ENCODE peak calls at places on chromosome 2, in five cellular contexts. V, O, R, A and W are unnamed samples.

GRCh38 chr2:171319164-171319810 is 114.5 kb downstream of the METTL8 start:
- DNase-seq in V (no peak), O (no peak), R (peak), A (peak), W (no peak)

GRCh38 chr2:88165604-88166003 is 4.5 kb upstream of the THNSL2 start:
- DNase-seq in V (no peak), O (no peak), R (no peak), A (no peak), W (no peak)

GRCh38 chr2:150099805-150100204 is 387.7 kb downstream of the RND3 start:
- DNase-seq in V (no peak), O (no peak), R (no peak), A (no peak), W (no peak)

GRCh38 chr2:174985624-174986023 is 19.6 kb downstream of the CHN1 start:
- DNase-seq in V (no peak), O (no peak), R (peak), A (no peak), W (no peak)

GRCh38 chr2:20175267-20175666 is 49.7 kb downstream of the SDC1 start:
- DNase-seq in V (no peak), O (no peak), R (no peak), A (no peak), W (no peak)

GRCh38 chr2:556494-556893 is 120.7 kb downstream of the TMEM18 start:
- DNase-seq in V (no peak), O (no peak), R (no peak), A (no peak), W (no peak)

GRCh38 chr2:176493909-176494308 is 224.7 kb downstream of the MTX2 start:
- DNase-seq in V (no peak), O (no peak), R (no peak), A (no peak), W (no peak)

GRCh38 chr2:56313541-56313940 is 129.8 kb downstream of the CCDC85A start:
- DNase-seq in V (no peak), O (no peak), R (no peak), A (no peak), W (no peak)

GRCh38 chr2:72765997-72766609 is 59.7 kb downstream of the EXOC6B start:
- DNase-seq in V (no peak), O (no peak), R (no peak), A (no peak), W (no peak)

GRCh38 chr2:136135924-136136906 is 18.3 kb upstream of the CXCR4 start:
- DNase-seq in V (no peak), O (no peak), R (no peak), A (peak), W (peak)

GRCh38 chr2:52976132-52976949 is 791.3 kb upstream of the CHAC2 start:
- DNase-seq in V (no peak), O (no peak), R (peak), A (no peak), W (no peak)

GRCh38 chr2:121075641-121076500 is 209.1 kb downstream of the TFCP2L1 start:
- DNase-seq in V (no peak), O (peak), R (peak), A (no peak), W (no peak)
- TF ChIP-seq CTCF in V (no peak), O (no peak), R (no peak), A (no peak), W (no peak)

DNA sequence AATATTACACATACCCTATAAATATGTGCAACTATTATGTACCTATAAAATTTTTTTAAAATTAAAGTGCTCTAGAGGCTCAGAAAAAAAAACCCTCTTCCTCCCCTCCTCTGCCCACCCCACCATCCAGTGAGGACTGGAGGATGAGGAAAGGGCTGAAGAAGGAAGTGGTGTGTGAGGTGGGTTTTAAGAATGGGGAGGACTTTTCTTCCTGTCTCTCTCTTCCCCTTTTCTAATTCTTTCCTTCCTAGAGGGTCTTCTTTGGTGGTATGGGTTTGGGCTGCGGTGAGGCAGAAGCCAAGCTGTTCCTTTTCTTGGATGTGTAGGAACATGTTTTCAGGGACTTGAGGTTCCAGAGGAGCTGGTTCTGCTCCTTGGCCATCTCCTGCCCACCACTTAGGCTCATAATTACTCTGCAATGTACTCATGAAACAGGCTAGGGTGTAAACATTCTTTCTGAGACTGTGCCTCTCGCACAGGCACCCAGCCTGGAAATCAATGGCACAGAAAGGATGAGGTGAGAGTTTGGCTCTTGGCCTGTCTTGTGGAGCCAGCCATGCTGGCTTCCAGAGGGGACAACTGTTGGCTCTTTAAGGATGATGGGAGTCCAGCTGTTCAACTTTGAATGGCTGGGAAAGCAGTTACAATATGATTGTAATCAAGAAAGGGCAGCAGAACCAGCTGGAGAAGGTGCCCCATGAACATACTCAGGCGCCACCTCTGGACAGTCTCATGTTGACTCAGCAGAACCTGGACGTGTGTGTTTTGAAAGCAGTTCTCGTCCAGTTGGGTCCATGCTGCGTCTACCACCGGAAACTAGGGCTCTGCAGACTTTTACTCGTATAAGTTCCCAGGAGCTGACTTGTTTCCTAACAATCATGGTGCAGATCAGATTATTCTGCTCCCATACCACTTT is 38.3 kb downstream of the IL1RL2 start:
- DNase-seq in V (no peak), O (no peak), R (no peak), A (no peak), W (no peak)
- TF ChIP-seq CTCF in V (no peak), O (no peak), R (no peak), A (no peak), W (no peak)

GRCh38 chr2:187718092-187718491 is 163.9 kb upstream of the TFPI start:
- DNase-seq in V (no peak), O (no peak), R (no peak), A (no peak), W (no peak)
- TF ChIP-seq CTCF in V (no peak), O (no peak), R (no peak), A (no peak), W (no peak)

GRCh38 chr2:3001595-3002184 is 375.9 kb downstream of the EIPR1 start:
- DNase-seq in V (no peak), O (no peak), R (peak), A (no peak), W (no peak)
- TF ChIP-seq CTCF in V (no peak), O (peak), R (no peak), A (no peak), W (no peak)

DNA sequence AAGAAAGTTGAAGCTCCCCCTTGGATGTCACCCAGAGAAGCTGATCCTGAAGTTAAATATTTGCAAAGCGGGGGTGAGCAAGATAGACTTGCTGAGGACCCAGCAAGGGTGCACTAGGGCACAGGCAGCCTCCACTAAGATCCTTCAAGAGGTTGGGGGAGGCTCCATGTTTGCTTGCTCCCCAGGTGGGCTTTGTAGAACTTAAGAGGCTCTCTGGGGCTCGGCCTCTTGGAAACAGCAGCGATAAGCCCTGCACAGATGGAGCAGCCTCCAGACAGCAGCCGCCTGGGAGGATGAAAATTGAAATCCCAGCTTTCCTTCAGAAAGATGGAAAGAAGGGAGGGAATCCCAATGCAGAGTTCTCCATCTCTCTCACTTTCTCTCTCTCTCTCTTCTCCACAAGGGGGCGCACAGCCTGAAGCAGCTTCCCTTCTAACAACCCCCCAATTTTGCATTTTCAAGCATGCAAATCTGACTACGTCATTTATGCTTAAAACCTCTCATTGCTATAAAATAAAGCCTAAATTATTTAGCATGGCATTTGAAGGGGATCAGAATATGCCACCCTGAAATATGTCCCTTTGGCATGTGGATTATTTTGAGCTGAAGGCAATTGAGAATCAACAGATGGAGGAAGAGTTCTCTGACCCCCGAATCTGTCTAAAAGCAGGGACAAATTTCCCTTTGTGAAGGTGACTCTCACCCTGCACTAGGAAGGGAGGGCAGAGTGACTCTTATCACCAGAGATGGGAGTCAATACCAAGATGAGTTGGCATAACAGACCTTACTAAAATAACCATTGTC is 185.7 kb upstream of the KLHL29 start:
- DNase-seq in V (no peak), O (no peak), R (peak), A (no peak), W (no peak)
- TF ChIP-seq CTCF in V (no peak), O (peak), R (peak), A (peak), W (no peak)

GRCh38 chr2:179592167-179592936 is 269.1 kb downstream of the ZNF385B start:
- DNase-seq in V (no peak), O (no peak), R (peak), A (no peak), W (no peak)

GRCh38 chr2:179596018-179596417 is 265.4 kb downstream of the ZNF385B start:
- DNase-seq in V (no peak), O (no peak), R (peak), A (no peak), W (no peak)

GRCh38 chr2:179594268-179595112 is 266.9 kb downstream of the ZNF385B start:
- DNase-seq in V (no peak), O (no peak), R (no peak), A (no peak), W (no peak)

GRCh38 chr2:179593323-179593722 is 268.1 kb downstream of the ZNF385B start:
- DNase-seq in V (no peak), O (no peak), R (no peak), A (no peak), W (no peak)

GRCh38 chr2:179595284-179595683 is 266.1 kb downstream of the ZNF385B start:
- DNase-seq in V (no peak), O (no peak), R (no peak), A (no peak), W (no peak)
- TF ChIP-seq CTCF in V (no peak), O (no peak), R (no peak), A (no peak), W (no peak)